ENCODE peak calls at places on chromosomes 6 and 20, in nine cellular contexts. I, O, P, Z, M, R, E, W and G are unnamed samples.

GRCh38 chr20:64255361-64256281 is at the start of gene PCMTD2:
- DNase-seq in I (peak), O (peak), P (peak), Z (peak), M (peak), R (peak), E (peak), W (peak), G (peak)

GRCh38 chr6:90216081-90216977 is 80.3 kb downstream of the BACH2 start:
- DNase-seq in I (no peak), O (no peak), P (no peak), Z (no peak), M (peak), R (no peak), E (no peak), W (peak), G (peak)

GRCh38 chr6:31498748-31499147 is 803 bp downstream of the MICB start:
- DNase-seq in I (no peak), O (no peak), P (no peak), Z (no peak), M (no peak), R (peak), E (no peak), W (no peak), G (no peak)

GRCh38 chr6:31385041-31385440 is 18.4 kb upstream of the MICA start:
- DNase-seq in I (no peak), O (no peak), P (no peak), Z (no peak), M (no peak), R (no peak), E (no peak), W (no peak), G (no peak)

GRCh38 chr6:5151295-5151954 is 66.3 kb downstream of the PPP1R3G start:
- DNase-seq in I (no peak), O (no peak), P (no peak), Z (no peak), M (no peak), R (no peak), E (no peak), W (no peak), G (peak)

GRCh38 chr6:28207244-28208179 is 17.6 kb upstream of the ZSCAN9 start:
- DNase-seq in I (no peak), O (peak), P (no peak), Z (peak), M (no peak), R (peak), E (no peak), W (peak), G (peak)

GRCh38 chr6:48916523-48917050 is 546.5 kb downstream of the MMUT start:
- DNase-seq in I (no peak), O (no peak), P (no peak), Z (no peak), M (no peak), R (no peak), E (no peak), W (no peak), G (no peak)

GRCh38 chr6:7311920-7312615 is 931 bp downstream of the SSR1 start:
- DNase-seq in I (no peak), O (no peak), P (no peak), Z (peak), M (no peak), R (no peak), E (no peak), W (peak), G (peak)

GRCh38 chr20:5580940-5581708 is 169.1 kb upstream of the SHLD1 start:
- DNase-seq in I (no peak), O (no peak), P (no peak), Z (no peak), M (no peak), R (no peak), E (no peak), W (no peak), G (no peak)

GRCh38 chr6:26044140-26045045 is 42.8 kb upstream of the HFE start:
- DNase-seq in I (no peak), O (peak), P (no peak), Z (no peak), M (peak), R (peak), E (peak), W (peak), G (peak)

GRCh38 chr6:26043389-26044139 is 43.7 kb upstream of the HFE start:
- DNase-seq in I (peak), O (peak), P (peak), Z (peak), M (peak), R (peak), E (peak), W (peak), G (peak)

GRCh38 chr6:26048590-26048989 is 38.6 kb upstream of the HFE start:
- DNase-seq in I (no peak), O (no peak), P (no peak), Z (no peak), M (no peak), R (no peak), E (no peak), W (no peak), G (no peak)

GRCh38 chr6:26045939-26046368 is 41.3 kb upstream of the HFE start:
- DNase-seq in I (no peak), O (no peak), P (no peak), Z (peak), M (no peak), R (no peak), E (no peak), W (peak), G (peak)

DNA sequence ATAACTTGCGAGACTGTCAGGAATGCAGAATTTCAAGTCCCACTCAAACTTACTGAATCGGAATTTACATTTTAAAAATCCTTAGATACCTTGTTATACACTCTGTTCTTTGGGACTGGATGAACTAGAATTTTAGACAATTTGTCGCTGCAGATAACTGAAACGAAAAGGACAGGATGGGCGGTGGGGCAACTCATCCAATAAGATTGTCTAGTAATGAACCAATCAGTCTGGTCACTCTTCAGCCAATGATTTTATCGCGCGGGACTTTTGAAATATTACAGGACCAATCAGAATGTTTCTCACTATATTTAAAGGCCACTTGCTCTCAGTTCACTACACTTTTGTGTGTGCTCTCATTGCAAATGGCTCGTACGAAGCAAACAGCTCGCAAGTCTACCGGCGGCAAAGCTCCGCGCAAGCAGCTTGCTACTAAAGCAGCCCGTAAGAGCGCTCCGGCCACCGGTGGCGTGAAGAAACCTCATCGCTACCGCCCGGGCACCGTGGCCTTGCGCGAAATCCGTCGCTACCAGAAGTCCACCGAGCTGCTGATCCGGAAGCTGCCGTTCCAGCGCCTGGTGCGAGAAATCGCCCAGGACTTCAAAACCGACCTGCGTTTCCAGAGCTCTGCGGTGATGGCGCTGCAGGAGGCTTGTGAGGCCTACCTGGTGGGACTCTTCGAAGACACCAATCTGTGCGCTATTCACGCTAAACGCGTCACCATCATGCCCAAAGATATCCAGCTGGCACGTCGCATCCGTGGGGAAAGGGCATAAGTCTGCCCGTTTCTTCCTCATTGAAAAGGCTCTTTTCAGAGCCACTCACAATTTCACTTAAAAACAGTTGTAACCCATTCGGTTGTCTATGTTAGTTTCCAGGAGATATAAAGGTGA is 41.9 kb upstream of the HFE start:
- DNase-seq in I (peak), O (peak), P (peak), Z (peak), M (peak), R (peak), E (peak), W (peak), G (peak)
- TF ChIP-seq CTCF in I (no peak), O (no peak), P (no peak), Z (peak), M (no peak), R (peak), E (no peak), W (peak), G (no peak)

DNA sequence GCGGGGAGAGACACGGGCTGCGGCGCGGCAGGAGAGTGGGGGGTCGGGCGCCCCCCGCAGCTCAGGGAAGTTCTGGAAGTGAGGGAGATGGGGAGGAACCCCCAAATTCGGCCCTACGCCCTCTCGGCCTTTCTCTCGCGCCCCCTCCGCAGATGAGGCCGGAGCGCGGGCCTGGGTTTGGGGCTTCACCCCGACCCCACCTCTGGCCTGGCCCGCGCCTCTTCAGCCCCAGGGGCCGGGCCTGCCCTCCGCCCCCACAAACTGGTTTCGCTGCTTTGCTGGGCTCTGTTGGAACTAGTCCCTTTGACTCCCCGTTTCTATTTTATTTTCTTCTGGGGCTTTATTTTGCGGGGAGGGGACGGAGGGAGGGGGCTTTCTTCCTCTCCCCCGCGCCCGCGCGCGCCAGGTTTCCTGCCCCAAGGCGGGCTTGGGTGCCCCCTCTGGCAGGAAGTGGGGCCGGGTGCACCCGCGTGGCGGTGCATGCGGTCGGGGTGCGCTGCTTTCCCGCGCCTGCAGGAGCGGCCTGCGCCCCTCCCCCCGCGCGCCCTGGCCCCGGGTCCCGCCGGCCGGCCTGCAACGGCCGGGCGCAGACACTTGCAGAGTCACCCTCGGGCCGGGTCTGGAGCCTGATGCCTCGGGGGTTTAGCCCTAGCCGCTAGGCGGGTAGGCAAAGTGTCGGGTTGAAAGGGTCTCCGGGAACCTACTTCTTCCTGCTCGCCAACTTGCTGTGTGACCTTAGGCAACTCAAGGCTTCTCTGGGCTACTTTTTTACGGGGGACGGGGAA is 1.2 kb downstream of the HMGA1 start:
- DNase-seq in I (peak), O (peak), P (no peak), Z (no peak), M (peak), R (peak), E (no peak), W (peak), G (no peak)
- TF ChIP-seq CTCF in I (peak), O (peak), P (no peak), Z (no peak), M (peak), R (peak), E (peak), W (peak), G (peak)

DNA sequence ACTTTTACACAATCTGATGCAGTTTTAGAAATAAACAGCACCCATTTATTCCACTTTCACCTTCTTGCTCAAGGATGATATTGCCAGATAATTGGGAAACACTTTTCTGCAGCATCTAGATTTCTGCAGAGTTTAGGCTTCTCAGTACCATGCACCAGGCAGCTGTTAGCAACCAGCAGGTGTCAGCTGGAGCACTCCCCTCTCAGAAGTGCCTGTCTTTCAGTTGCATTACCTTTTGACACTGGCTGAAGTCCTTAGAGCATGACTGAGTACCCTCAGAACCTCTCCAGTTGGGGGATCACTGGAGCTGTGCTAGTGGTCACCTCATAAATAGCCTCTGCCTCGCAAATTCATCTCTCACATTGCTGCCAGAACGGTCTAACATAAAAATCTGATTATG is 91.2 kb downstream of the DNAH8 start:
- DNase-seq in I (no peak), O (no peak), P (no peak), Z (no peak), M (no peak), R (no peak), E (no peak), W (peak), G (no peak)
- TF ChIP-seq CTCF in I (no peak), O (no peak), P (no peak), Z (no peak), M (no peak), R (no peak), E (no peak), W (no peak), G (no peak)

DNA sequence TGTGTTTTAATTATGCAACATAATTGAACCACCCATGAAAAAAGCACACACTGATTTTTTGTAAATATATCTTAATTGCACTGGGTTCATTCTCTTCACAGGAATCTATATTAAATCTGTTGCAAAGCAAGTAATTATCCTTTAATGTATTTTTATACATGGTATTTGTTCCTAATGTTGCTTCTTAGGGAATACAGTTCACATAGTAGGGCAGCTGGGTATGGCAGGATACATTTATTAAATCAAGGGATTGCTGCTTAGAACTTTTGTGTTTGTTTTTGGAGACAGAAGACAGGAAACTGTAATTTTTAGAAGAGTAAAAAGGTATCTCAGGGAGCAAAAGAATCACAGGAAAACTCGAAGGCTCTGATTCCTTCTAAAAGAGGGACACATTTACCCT is 980 bp upstream of the SMIM13 start:
- DNase-seq in I (no peak), O (no peak), P (no peak), Z (no peak), M (no peak), R (no peak), E (no peak), W (no peak), G (no peak)
- TF ChIP-seq CTCF in I (no peak), O (no peak), P (no peak), Z (no peak), M (no peak), R (no peak), E (no peak), W (no peak), G (no peak)

DNA sequence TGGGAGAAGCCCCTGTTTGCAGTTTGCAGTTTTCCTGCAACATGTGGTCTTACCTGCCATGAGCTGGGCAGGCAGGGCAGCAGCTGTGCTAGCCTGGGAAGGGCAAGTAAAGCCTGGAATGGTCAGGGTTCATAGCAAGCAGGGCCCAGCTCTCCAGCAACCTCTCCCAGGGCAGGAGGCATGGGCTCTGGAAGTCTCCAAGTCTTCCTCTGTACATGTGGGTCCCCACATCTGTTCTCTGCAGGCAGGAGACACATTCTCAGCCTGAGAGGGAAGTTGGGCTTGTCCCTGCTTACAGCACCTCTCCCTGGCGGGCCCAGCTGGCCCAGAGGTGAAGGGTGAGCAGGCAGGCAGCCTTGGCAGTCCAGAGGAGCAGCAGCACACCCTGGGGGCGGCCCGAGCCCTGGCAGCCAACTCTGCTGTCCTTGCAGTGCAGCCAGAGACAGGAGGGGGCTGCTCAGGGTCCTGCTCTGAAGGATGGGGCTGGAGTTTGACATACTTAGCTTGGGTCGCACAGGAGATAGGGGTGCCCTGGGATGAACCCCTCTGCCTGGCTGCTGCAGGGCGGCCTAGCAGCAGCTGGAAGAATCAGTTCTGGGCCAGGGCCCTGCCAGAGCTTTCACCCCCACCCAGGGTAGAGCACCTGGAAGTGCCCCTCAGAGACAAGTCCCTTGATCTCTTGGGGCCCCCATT is 176.0 kb downstream of the MRPL14 start:
- DNase-seq in I (peak), O (peak), P (peak), Z (no peak), M (no peak), R (peak), E (peak), W (peak), G (peak)
- TF ChIP-seq CTCF in I (peak), O (peak), P (peak), Z (peak), M (no peak), R (peak), E (peak), W (peak), G (peak)

GRCh38 chr6:167047554-167047953 is 48.4 kb downstream of the CEP43 start:
- DNase-seq in I (peak), O (peak), P (no peak), Z (no peak), M (peak), R (no peak), E (peak), W (peak), G (no peak)

GRCh38 chr6:167046861-167047495 is 47.8 kb downstream of the CEP43 start:
- DNase-seq in I (no peak), O (no peak), P (no peak), Z (no peak), M (no peak), R (no peak), E (no peak), W (no peak), G (no peak)

GRCh38 chr6:167049275-167049674 is 50.1 kb downstream of the CEP43 start:
- DNase-seq in I (no peak), O (no peak), P (no peak), Z (no peak), M (no peak), R (no peak), E (no peak), W (no peak), G (no peak)

GRCh38 chr6:167044696-167045095 is 45.5 kb downstream of the CEP43 start:
- DNase-seq in I (no peak), O (peak), P (no peak), Z (no peak), M (no peak), R (peak), E (no peak), W (no peak), G (peak)

DNA sequence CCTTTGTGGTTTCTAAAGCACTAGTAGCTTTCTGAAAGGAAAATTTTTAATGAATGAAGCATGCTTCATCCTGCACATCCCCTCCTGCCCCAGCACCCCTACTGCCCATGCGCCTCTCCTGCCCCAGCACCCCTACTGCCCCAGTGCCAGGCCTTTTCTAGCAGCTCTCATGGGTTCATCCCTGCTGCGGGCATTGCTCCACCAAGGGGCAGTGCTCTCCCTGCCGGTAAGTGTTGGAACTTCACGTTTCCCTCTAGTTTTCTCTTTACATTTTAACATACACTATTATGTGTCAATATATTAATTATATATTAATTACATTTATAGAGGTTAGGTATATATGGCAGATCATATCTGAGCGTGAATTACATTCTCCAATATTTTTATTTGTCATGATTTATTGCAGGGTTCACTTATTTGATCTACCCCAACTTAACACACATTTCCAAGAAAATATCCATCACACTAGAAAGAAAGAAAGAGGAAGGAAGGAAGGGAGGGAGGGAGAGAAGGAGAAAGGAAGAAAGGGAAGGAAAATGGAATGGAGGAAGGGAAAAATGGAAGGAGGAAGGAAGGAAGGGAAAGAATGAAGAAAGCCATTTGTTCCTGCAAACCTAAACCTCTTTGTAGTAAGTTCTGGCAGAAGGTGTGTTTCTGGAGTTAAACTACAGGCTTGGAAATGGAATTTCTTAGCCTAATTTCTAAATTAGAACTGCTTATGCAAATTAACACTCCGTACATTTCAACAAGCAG is 46.8 kb downstream of the CEP43 start:
- DNase-seq in I (no peak), O (no peak), P (no peak), Z (no peak), M (no peak), R (no peak), E (no peak), W (no peak), G (no peak)
- TF ChIP-seq CTCF in I (no peak), O (no peak), P (no peak), Z (peak), M (no peak), R (no peak), E (no peak), W (no peak), G (peak)

GRCh38 chr6:148348335-148348734 is 5.7 kb downstream of the SASH1 start:
- DNase-seq in I (no peak), O (no peak), P (no peak), Z (no peak), M (no peak), R (no peak), E (no peak), W (no peak), G (no peak)
- TF ChIP-seq CTCF in I (no peak), O (no peak), P (no peak), Z (no peak), M (no peak), R (no peak), E (no peak), W (no peak), G (no peak)